ENCODE peak calls at places on chromosome 15, in five cellular contexts. T is right cardiac atrium, Q is MM.1S, W is uterus, S is adrenal gland. R is an unnamed sample.
A peak's percentile ranks its signal among the peaks of the same experiment; 100 is the strongest.

GRCh38 chr15:98803228-98804056 is 155.1 kb downstream of the IGF1R start:
- DNase-seq in T (no peak), W (no peak), S (no peak), Q (no peak), R (no peak)

GRCh38 chr15:100667405-100668320 is 65.3 kb downstream of the ASB7 start:
- DNase-seq in Q (no peak), T (no peak), W (peak; percentile 55), S (no peak), R (peak; percentile 70)

GRCh38 chr15:69143756-69144436 is 16.5 kb upstream of the GLCE start:
- DNase-seq in W (no peak), S (no peak), T (no peak), Q (no peak), R (no peak)

GRCh38 chr15:77506311-77507150 is 85.8 kb downstream of the HMG20A start:
- DNase-seq in Q (no peak), T (peak; percentile 89), S (peak; percentile 63), W (peak; percentile 75), R (no peak)

GRCh38 chr15:68552773-68553172 is 26.0 kb upstream of the CORO2B start:
- DNase-seq in T (no peak), W (no peak), S (peak; percentile 18), Q (no peak), R (peak; percentile 57)

GRCh38 chr15:32828507-32829186 is 110.8 kb downstream of the GREM1 start:
- DNase-seq in Q (no peak), W (no peak), S (no peak), T (no peak), R (peak; percentile 82)

GRCh38 chr15:65887565-65887964 is 18.3 kb downstream of the RAB11A start:
- DNase-seq in Q (no peak), T (no peak), S (no peak), W (no peak), R (no peak)

GRCh38 chr15:69244798-69245197 is 53.9 kb upstream of the PAQR5 start:
- DNase-seq in S (no peak), T (no peak), Q (no peak), W (no peak), R (peak; percentile 39)

GRCh38 chr15:40871749-40872617 is 2.1 kb downstream of the RHOV start:
- DNase-seq in Q (no peak), T (no peak), W (no peak), S (no peak), R (no peak)

GRCh38 chr15:94535298-94536048 is 304.1 kb downstream of the MCTP2 start:
- DNase-seq in W (no peak), T (no peak), S (no peak), Q (no peak), R (no peak)

GRCh38 chr15:67501836-67502461 is 19.0 kb upstream of the C15orf61 start:
- DNase-seq in Q (no peak), W (no peak), S (no peak), T (no peak), R (no peak)

GRCh38 chr15:94057305-94057704 is 174.1 kb upstream of the MCTP2 start:
- DNase-seq in S (no peak), W (no peak), T (no peak), Q (no peak), R (no peak)

GRCh38 chr15:78308422-78309021 is 9.1 kb upstream of the SKIC8 start:
- DNase-seq in T (peak; percentile 55), W (no peak), S (peak; percentile 80), Q (peak; percentile 39), R (peak; percentile 79)

GRCh38 chr15:28075482-28076029 is 23.6 kb downstream of the OCA2 start:
- DNase-seq in W (no peak), S (no peak), T (no peak), Q (no peak), R (no peak)

GRCh38 chr15:40590635-40591105 is 3.4 kb upstream of the KNL1 start:
- DNase-seq in S (no peak), W (no peak), T (no peak), Q (no peak), R (no peak)

GRCh38 chr15:49622561-49622960 is 1.7 kb downstream of the DTWD1 start:
- DNase-seq in Q (no peak), T (no peak), W (no peak), S (no peak), R (no peak)

GRCh38 chr15:53246996-53247395 is 456.9 kb upstream of the ONECUT1 start:
- DNase-seq in W (no peak), Q (no peak), T (no peak), S (no peak), R (no peak)

GRCh38 chr15:39584662-39585393 is 3.9 kb downstream of the THBS1 start:
- DNase-seq in S (no peak), Q (no peak), T (no peak), W (no peak), R (no peak)

GRCh38 chr15:78147566-78147965 is 1.6 kb upstream of the IDH3A start:
- DNase-seq in W (no peak), S (no peak), Q (no peak), T (peak; percentile 33), R (no peak)

GRCh38 chr15:47773163-47773562 is 55.9 kb downstream of the SEMA6D start:
- DNase-seq in S (no peak), Q (no peak), T (no peak), W (no peak), R (no peak)

GRCh38 chr15:66730168-66731014 is 28.4 kb downstream of the SMAD6 start:
- DNase-seq in Q (no peak), S (no peak), W (no peak), T (no peak), R (peak; percentile 87)

GRCh38 chr15:43749690-43750345 is 3.6 kb downstream of the PDIA3 start:
- DNase-seq in S (no peak), W (no peak), T (no peak), Q (peak; percentile 84), R (no peak)

GRCh38 chr15:84979651-84980050 is 2.0 kb upstream of the PDE8A start:
- DNase-seq in Q (no peak), T (peak; percentile 29), W (no peak), S (peak; percentile 71), R (no peak)

GRCh38 chr15:40454904-40455391 is 14.2 kb downstream of the BAHD1 start:
- DNase-seq in W (no peak), T (peak; percentile 13), Q (no peak), S (peak; percentile 54), R (no peak)

GRCh38 chr15:89361451-89362202 is 27.0 kb upstream of the POLG start:
- DNase-seq in W (peak; percentile 32), Q (peak; percentile 58), T (peak; percentile 70), S (peak; percentile 69), R (peak; percentile 50)

GRCh38 chr15:89625716-89626115 is 29.6 kb downstream of the KIF7 start:
- DNase-seq in Q (no peak), T (no peak), W (no peak), S (no peak), R (no peak)

GRCh38 chr15:83935774-83936173 is 281.9 kb downstream of the ADAMTSL3 start:
- DNase-seq in S (no peak), T (no peak), W (no peak), Q (no peak), R (no peak)

GRCh38 chr15:56410712-56411111 is 45.5 kb downstream of the TEX9 start:
- DNase-seq in S (no peak), T (no peak), W (no peak), Q (no peak), R (no peak)

GRCh38 chr15:75202251-75203016 is 752 bp downstream of the C15orf39 start:
- DNase-seq in T (peak; percentile 82), S (peak; percentile 84), Q (peak; percentile 82), W (peak; percentile 68), R (peak; percentile 82)

GRCh38 chr15:39362832-39363561 is 217.9 kb upstream of the THBS1 start:
- DNase-seq in Q (no peak), T (no peak), S (no peak), W (no peak), R (peak; percentile 95)

GRCh38 chr15:92882697-92883642 is 17.2 kb upstream of the CHD2 start:
- DNase-seq in S (peak; percentile 58), W (no peak), Q (peak; percentile 26), T (peak; percentile 39), R (no peak)

GRCh38 chr15:75230016-75230343 is 28.2 kb upstream of the GOLGA6C start:
- DNase-seq in T (no peak), S (no peak), Q (no peak), W (no peak), R (no peak)

GRCh38 chr15:77179541-77179998 is 108.7 kb upstream of the TSPAN3 start:
- DNase-seq in Q (peak; percentile 77), W (no peak), S (no peak), T (no peak), R (no peak)

GRCh38 chr15:58440181-58440910 is 8.6 kb downstream of the LIPC start:
- DNase-seq in Q (no peak), T (no peak), S (peak; percentile 75), W (peak; percentile 29), R (peak; percentile 74)

GRCh38 chr15:58443291-58443690 is 11.5 kb downstream of the LIPC start:
- DNase-seq in W (no peak), S (no peak), T (no peak), Q (no peak), R (no peak)

GRCh38 chr15:58442122-58442521 is 10.3 kb downstream of the LIPC start:
- DNase-seq in T (no peak), S (no peak), Q (no peak), W (no peak), R (no peak)

GRCh38 chr15:58440922-58441321 is 9.1 kb downstream of the LIPC start:
- DNase-seq in S (no peak), W (no peak), T (no peak), Q (no peak), R (no peak)

GRCh38 chr15:58441376-58442070 is 9.7 kb downstream of the LIPC start:
- DNase-seq in T (no peak), S (no peak), Q (no peak), W (no peak), R (peak; percentile 70)
- H3K27ac ChIP-seq in T (peak overlapping the region; percentile 42), S (no peak overlapping the region), Q (no peak overlapping the region), W (peak overlapping the region; percentile 55), R (peak overlapping the region; percentile 85)

DNA sequence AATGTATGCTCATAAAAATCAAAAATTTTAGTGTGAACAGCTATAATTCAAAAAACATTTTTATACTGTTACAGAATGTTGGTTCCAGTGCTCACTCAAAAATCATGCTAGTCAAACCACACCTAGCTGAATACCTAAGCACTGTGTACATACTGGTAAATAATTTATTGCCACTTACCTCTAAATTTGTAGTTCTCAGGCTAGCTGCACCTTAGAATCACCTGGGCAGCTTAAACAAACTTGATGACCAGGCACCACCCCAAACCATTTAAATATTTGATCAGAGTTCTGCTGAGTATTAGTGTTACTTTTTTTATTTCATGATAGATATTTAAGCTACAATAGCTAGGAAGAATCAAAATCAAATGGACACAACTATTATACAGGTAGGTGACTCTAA is 32.3 kb upstream of the TMCO5A start:
- DNase-seq in Q (no peak), W (no peak), S (no peak), T (no peak), R (no peak)
- H3K4me1 ChIP-seq in Q (no peaks in the 10 kb centered on the region), W (no peaks in the 10 kb centered on the region), S (no peaks in the 10 kb centered on the region), T (no peaks in the 10 kb centered on the region), R (peaks cover 26% of the 10 kb centered on the region)

GRCh38 chr15:62163397-62163796 is 1.7 kb downstream of the C2CD4B start:
- DNase-seq in T (no peak), W (no peak), S (no peak), Q (no peak), R (no peak)
- H3K4me3 ChIP-seq in T (peak overlapping the region; percentile 59), W (no peak overlapping the region), S (no peak overlapping the region), Q (no peak overlapping the region), R (no peak overlapping the region)

GRCh38 chr15:41885841-41886240 is 8.0 kb downstream of the SPTBN5 start:
- DNase-seq in S (no peak), T (no peak), Q (no peak), W (no peak), R (no peak)
- H3K27ac ChIP-seq in S (no peak overlapping the region), T (no peak overlapping the region), Q (no peak overlapping the region), W (no peak overlapping the region), R (no peak overlapping the region)

GRCh38 chr15:63514533-63514943 is 10.1 kb downstream of the USP3 start:
- DNase-seq in T (no peak), S (no peak), Q (no peak), W (peak; percentile 51), R (no peak)
- H3K4me1 ChIP-seq in T (peaks cover 3% of the 10 kb centered on the region), S (peaks cover 55% of the 10 kb centered on the region), Q (peaks cover 43% of the 10 kb centered on the region), W (peaks cover 16% of the 10 kb centered on the region), R (peaks cover 28% of the 10 kb centered on the region)

R was measured in SJSA1.